ENCODE peak calls at places on chromosomes 6 and 20, in eight cellular contexts. P, N, U, E, S, B, T and A are unnamed samples.
A peak's percentile ranks its signal among the peaks of the same experiment; 100 is the strongest.

GRCh38 chr20:61436674-61437279 is 184.7 kb downstream of the CDH4 start:
- DNase-seq in P (no peak), N (no peak), U (no peak), E (peak; percentile 37), S (no peak), B (peak; percentile 96), T (no peak), A (no peak)

GRCh38 chr6:108895591-108895990 is 47.4 kb downstream of the ARMC2 start:
- DNase-seq in P (no peak), N (no peak), U (no peak), E (peak; percentile 64), S (no peak), B (no peak), T (no peak), A (peak; percentile 63)

GRCh38 chr6:104941694-104942177 is 15.2 kb upstream of the LIN28B start:
- DNase-seq in P (no peak), N (no peak), U (no peak), E (no peak), S (no peak), B (no peak), T (no peak), A (no peak)

GRCh38 chr6:113313841-113314240 is 543.3 kb upstream of the MARCKS start:
- DNase-seq in P (no peak), N (no peak), U (no peak), E (no peak), S (no peak), B (no peak), T (no peak), A (no peak)

GRCh38 chr20:44692932-44693476 is 22.2 kb upstream of the CCN5 start:
- DNase-seq in P (peak; percentile 97), N (no peak), U (no peak), E (peak; percentile 97), S (no peak), B (peak; percentile 58), T (peak; percentile 97), A (peak; percentile 98)

GRCh38 chr20:33789109-33789857 is 21.9 kb upstream of the CHMP4B start:
- DNase-seq in P (peak; percentile 100), N (no peak), U (no peak), E (peak; percentile 86), S (no peak), B (no peak), T (peak; percentile 97), A (peak; percentile 76)

GRCh38 chr20:51059862-51060261 is 37.0 kb upstream of the KCNG1 start:
- DNase-seq in P (no peak), N (no peak), U (no peak), E (peak; percentile 6), S (no peak), B (no peak), T (no peak), A (no peak)

GRCh38 chr20:25227317-25227831 is 20.5 kb upstream of the PYGB start:
- DNase-seq in P (peak; percentile 81), N (no peak), U (no peak), E (peak; percentile 68), S (no peak), B (no peak), T (peak; percentile 76), A (peak; percentile 56)

DNA sequence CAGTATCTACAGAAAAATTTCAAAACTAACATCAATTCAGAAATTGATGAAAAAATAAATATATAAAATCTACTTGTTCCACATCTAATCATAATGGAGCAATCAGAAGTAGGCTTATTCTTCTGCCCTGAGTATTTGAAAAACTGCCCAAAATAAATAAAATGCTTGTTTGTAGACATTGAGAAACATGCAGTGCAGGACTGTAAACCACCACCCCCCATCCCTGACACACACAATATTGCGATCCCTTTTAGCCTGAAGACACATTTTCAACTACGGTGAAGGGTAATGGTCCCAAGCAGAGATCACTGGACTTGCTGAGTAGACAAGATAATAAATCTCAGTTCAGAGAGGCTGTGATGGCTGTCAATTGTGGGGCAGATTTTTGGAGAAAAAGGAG is 261.5 kb downstream of the C6orf118 start:
- DNase-seq in P (no peak), N (no peak), U (no peak), E (no peak), S (no peak), B (no peak), T (no peak), A (no peak)
- H3K4me1 ChIP-seq in P (no peaks in the 10 kb centered on the region), N (no peaks in the 10 kb centered on the region), U (no peaks in the 10 kb centered on the region), E (no peaks in the 10 kb centered on the region), S (no peaks in the 10 kb centered on the region), B (no peaks in the 10 kb centered on the region), T (no peaks in the 10 kb centered on the region), A (no peaks in the 10 kb centered on the region)

GRCh38 chr6:35507221-35507620 is 5.5 kb downstream of the TULP1 start:
- DNase-seq in P (no peak), N (no peak), U (no peak), E (no peak), S (no peak), B (no peak), T (no peak), A (peak; percentile 34)
- H3K27me3 ChIP-seq in P (no peaks in the 10 kb centered on the region), N (no peaks in the 10 kb centered on the region), U (peaks cover 14% of the 10 kb centered on the region), E (peaks cover 36% of the 10 kb centered on the region), S (no peaks in the 10 kb centered on the region), B (no peaks in the 10 kb centered on the region), T (no peaks in the 10 kb centered on the region), A (peaks cover 57% of the 10 kb centered on the region)

DNA sequence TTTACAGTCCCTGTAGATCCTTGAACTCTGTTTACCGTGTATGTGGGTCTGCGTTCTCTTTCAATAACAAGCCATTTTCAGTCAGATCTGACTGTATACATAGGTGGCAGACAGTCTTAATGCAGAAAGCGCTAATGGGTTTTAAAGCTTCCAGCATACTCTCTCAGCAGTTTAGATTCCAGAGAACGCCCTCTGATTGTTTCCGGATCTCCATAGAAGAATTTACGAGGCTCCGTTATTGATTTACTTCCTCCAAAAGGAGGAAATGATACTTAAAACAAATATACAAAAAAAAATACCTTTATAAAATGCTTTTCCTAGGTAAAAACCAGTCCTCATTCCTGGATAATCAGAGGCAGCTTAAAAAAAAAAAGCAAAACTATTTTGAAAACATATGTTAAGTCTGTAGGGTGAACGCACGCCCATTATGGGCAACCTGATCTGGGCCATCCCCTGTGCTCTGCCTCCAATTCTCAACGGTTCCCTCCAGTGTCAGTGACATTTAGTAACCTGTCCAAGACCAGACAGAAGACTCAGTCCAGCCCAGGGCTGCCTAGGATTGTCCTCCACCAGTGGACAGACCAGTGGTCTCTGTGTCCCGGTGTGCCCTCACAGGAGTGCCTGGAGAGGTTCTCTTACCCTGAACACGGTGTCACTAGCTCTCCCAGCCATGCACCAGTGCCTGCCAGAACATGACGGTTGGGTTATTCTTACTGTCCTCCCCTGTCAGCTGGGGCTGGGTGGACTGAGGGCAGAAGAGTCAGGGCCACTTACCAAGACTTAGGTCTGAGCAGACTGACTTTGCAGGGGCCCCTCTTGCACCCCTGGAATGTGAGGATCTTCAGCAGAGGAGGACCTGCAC is 217.3 kb downstream of the ARID1B start:
- DNase-seq in P (peak; percentile 79), N (no peak), U (peak; percentile 31), E (no peak), S (no peak), B (no peak), T (no peak), A (no peak)
- H3K4me1 ChIP-seq in P (peaks cover 42% of the 10 kb centered on the region), N (no peaks in the 10 kb centered on the region), U (no peaks in the 10 kb centered on the region), E (peaks cover 6% of the 10 kb centered on the region), S (no peaks in the 10 kb centered on the region), B (peaks cover 3% of the 10 kb centered on the region), T (peaks cover 18% of the 10 kb centered on the region), A (peaks cover 22% of the 10 kb centered on the region)

DNA sequence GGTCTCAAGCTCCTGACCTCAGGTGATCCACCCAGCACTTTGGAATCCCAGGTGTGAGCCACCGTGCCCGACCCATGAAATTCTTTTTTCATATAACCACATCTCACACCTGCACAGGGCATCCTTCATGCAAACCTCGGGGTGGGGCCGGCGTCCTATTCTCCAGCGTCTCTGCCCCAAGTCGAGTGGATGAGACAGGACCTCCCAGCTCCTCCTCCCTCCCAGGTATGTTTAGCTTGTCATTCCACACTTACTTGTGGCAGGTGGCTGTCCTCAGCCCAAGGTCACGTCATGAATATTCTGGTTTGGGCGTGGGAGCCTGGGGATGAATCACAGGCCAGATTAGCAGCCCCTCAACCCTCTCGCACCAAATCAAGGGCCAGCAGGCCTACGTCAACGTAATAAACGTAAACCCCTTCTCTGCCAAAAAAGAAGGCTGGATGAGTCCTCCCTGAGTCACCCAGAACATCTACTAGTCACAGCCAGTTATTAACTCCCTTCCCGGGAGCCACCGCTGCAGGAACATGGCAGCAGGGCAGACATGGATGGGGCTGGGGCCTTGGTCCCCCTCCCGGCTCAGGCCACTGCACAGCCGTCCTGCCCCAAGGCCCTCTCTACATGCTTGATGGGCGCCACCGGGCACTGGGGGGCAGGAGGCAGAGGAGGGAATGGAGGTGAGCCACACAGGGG is 91.7 kb downstream of the YTHDF1 start:
- DNase-seq in P (peak; percentile 95), N (no peak), U (peak; percentile 75), E (peak; percentile 7), S (peak; percentile 19), B (peak; percentile 21), T (no peak), A (no peak)
- H3K27me3 ChIP-seq in P (no peaks in the 10 kb centered on the region), N (peaks cover 4% of the 10 kb centered on the region), U (no peaks in the 10 kb centered on the region), E (no peaks in the 10 kb centered on the region), S (no peaks in the 10 kb centered on the region), B (no peaks in the 10 kb centered on the region), T (no peaks in the 10 kb centered on the region), A (peaks cover 56% of the 10 kb centered on the region)